ENCODE peak calls at places on chromosomes 4 and X, in ten cellular contexts. H is CD4-positive, alpha-beta memory T cell; R is sigmoid colon; A is psoas muscle; S is fibroblast of lung; Y is mucosa of descending colon; U is astrocyte; J is tibial artery; Z is adrenal gland; B is heart left ventricle. M is an unnamed sample. For H3K4me1 and H3K36me3, the result is how much of the 10 kb centered on the place peaks cover.

GRCh38 chr4:123468479-123469031 is 72.0 kb downstream of the SPRY1 start:
- DNase-seq in Z (no peak), A (no peak), R (no peak), S (no peak), U (no peak), H (no peak), J (no peak), Y (no peak), B (no peak), M (no peak)

GRCh38 chrX:4932790-4933189 is 1219.3 kb upstream of the PRKX start:
- DNase-seq in A (no peak), U (peak), R (no peak), H (no peak), B (no peak), S (peak), Z (no peak), Y (no peak), J (no peak), M (no peak)

GRCh38 chr4:84258905-84259830 is 239.9 kb downstream of the NKX6-1 start:
- DNase-seq in J (no peak), B (no peak), A (no peak), Y (no peak), U (peak), Z (no peak), H (no peak), R (no peak), S (peak), M (peak)

GRCh38 chr4:8912506-8912905 is 40.9 kb upstream of the HMX1 start:
- DNase-seq in H (no peak), S (no peak), A (no peak), Z (no peak), R (no peak), J (peak), Y (no peak), B (no peak), U (no peak), M (no peak)

GRCh38 chr4:71262161-71262560 is 76.7 kb upstream of the SLC4A4 start:
- DNase-seq in A (no peak), U (peak), R (no peak), J (no peak), B (no peak), S (peak), Y (no peak), H (no peak), Z (no peak), M (no peak)

GRCh38 chrX:95675011-95675410 is 1009.6 kb upstream of the DIAPH2 start:
- DNase-seq in A (no peak), B (no peak), R (no peak), S (no peak), J (no peak), Z (no peak), H (no peak), U (no peak), Y (no peak), M (no peak)

GRCh38 chrX:1466971-1467561 is 14.4 kb upstream of the ASMTL start:
- DNase-seq in Z (no peak), A (no peak), S (no peak), U (no peak), Y (peak), H (peak), B (no peak), R (peak), J (no peak), M (no peak)

GRCh38 chrX:71053217-71053621 is 14.9 kb downstream of the SNX12 start:
- DNase-seq in H (peak), Z (peak), S (peak), B (peak), R (no peak), A (no peak), J (no peak), Y (peak), U (no peak), M (no peak)

GRCh38 chr4:183987987-183988392 is 82.9 kb downstream of the STOX2 start:
- DNase-seq in U (peak), H (no peak), Y (peak), A (peak), S (peak), B (peak), J (peak), Z (peak), R (peak), M (peak)

GRCh38 chr4:1683903-1684755 is at the start of gene FAM53A:
- DNase-seq in B (peak), H (peak), A (peak), R (peak), J (peak), Z (peak), Y (peak), U (peak), S (peak), M (peak)

GRCh38 chr4:22483551-22483981 is 32.3 kb downstream of the ADGRA3 start:
- DNase-seq in S (peak), H (no peak), J (no peak), Z (no peak), U (peak), A (no peak), B (no peak), Y (no peak), R (no peak), M (peak)

GRCh38 chrX:53683556-53684414 is 2.7 kb downstream of the HUWE1 start:
- DNase-seq in S (peak), Y (peak), U (peak), J (peak), H (peak), A (peak), B (peak), R (peak), Z (peak), M (peak)

GRCh38 chr4:80360900-80361299 is 25.4 kb downstream of the CFAP299 start:
- DNase-seq in Y (no peak), J (no peak), A (no peak), B (no peak), S (no peak), R (no peak), Z (no peak), H (no peak), U (no peak), M (no peak)

GRCh38 chr4:5957091-5957490 is 61.1 kb downstream of the C4orf50 start:
- DNase-seq in H (no peak), Y (no peak), U (no peak), J (no peak), B (no peak), Z (no peak), S (no peak), A (no peak), R (no peak), M (no peak)

GRCh38 chrX:133745361-133745760 is 240.0 kb downstream of the GPC3 start:
- DNase-seq in Y (no peak), U (no peak), J (no peak), A (no peak), H (peak), S (no peak), Z (no peak), B (no peak), R (no peak), M (no peak)

GRCh38 chr4:118964891-118965411 is 76.3 kb downstream of the SYNPO2 start:
- DNase-seq in U (peak), A (no peak), H (no peak), B (no peak), J (no peak), S (peak), Y (no peak), R (no peak), Z (no peak), M (peak)

GRCh38 chr4:181952478-181952877 is 290.7 kb upstream of the TENM3 start:
- DNase-seq in H (no peak), B (peak), J (no peak), S (peak), R (no peak), A (no peak), Y (peak), U (peak), Z (peak), M (peak)

GRCh38 chr4:112060212-112060611 is 85.0 kb upstream of the FAM241A start:
- DNase-seq in Y (peak), S (no peak), B (no peak), H (no peak), Z (no peak), A (no peak), U (no peak), J (no peak), R (no peak), M (peak)

GRCh38 chrX:142637206-142637605 is 388.5 kb upstream of the SPANXN4 start:
- DNase-seq in U (no peak), R (no peak), H (no peak), S (no peak), J (no peak), A (no peak), Z (no peak), Y (no peak), B (no peak), M (no peak)

GRCh38 chrX:48676893-48677270 is 6.7 kb upstream of the WAS start:
- DNase-seq in S (no peak), U (no peak), A (no peak), H (peak), B (no peak), J (no peak), Z (no peak), R (peak), Y (no peak), M (no peak)

GRCh38 chr4:23337292-23337691 is 552.6 kb downstream of the PPARGC1A start:
- DNase-seq in H (no peak), U (no peak), B (no peak), Z (no peak), A (no peak), S (no peak), R (no peak), J (no peak), Y (no peak), M (no peak)

GRCh38 chrX:112946227-112946626 is 105.6 kb upstream of the AMOT start:
- DNase-seq in J (no peak), S (no peak), A (no peak), R (no peak), Y (no peak), Z (no peak), U (no peak), H (no peak), B (no peak), M (no peak)

GRCh38 chr4:7016512-7016911 is 26.7 kb upstream of the TADA2B start:
- DNase-seq in Y (no peak), U (no peak), H (no peak), Z (no peak), R (no peak), A (no peak), S (no peak), J (no peak), B (no peak), M (no peak)

GRCh38 chrX:148380614-148381561 is 119.5 kb upstream of the AFF2 start:
- DNase-seq in Z (no peak), R (no peak), J (no peak), B (no peak), A (no peak), H (peak), Y (peak), S (peak), U (peak), M (no peak)

GRCh38 chr4:86977621-86978184 is 42.9 kb downstream of the AFF1 start:
- DNase-seq in B (no peak), U (peak), Y (peak), A (no peak), J (no peak), Z (no peak), H (peak), S (peak), R (no peak), M (peak)

GRCh38 chr4:127165971-127166370 is 466.8 kb upstream of the INTU start:
- DNase-seq in A (no peak), B (no peak), J (no peak), H (no peak), Z (no peak), Y (no peak), S (no peak), U (no peak), R (no peak), M (no peak)

GRCh38 chr4:38132843-38133662 is 172.9 kb downstream of the PTTG2 start:
- DNase-seq in U (no peak), J (no peak), Z (no peak), A (no peak), S (no peak), B (no peak), R (no peak), H (no peak), Y (peak), M (no peak)

GRCh38 chr4:116197317-116197809 is 888.0 kb downstream of the TRAM1L1 start:
- DNase-seq in Y (no peak), B (no peak), U (no peak), A (no peak), S (no peak), Z (no peak), H (no peak), J (no peak), R (no peak), M (no peak)

GRCh38 chr4:116899536-116899935 is 185.8 kb downstream of the TRAM1L1 start:
- DNase-seq in B (no peak), R (no peak), S (no peak), J (no peak), U (no peak), Z (no peak), Y (no peak), H (no peak), A (no peak), M (no peak)

GRCh38 chr4:20305976-20306375 is 54.3 kb downstream of the SLIT2 start:
- DNase-seq in S (no peak), J (no peak), U (no peak), H (no peak), A (no peak), Y (no peak), Z (no peak), R (no peak), B (no peak), M (peak)

GRCh38 chr4:101287332-101287731 is 60.0 kb downstream of the PPP3CA start:
- DNase-seq in Y (no peak), U (no peak), Z (no peak), J (no peak), H (no peak), A (no peak), S (no peak), R (no peak), B (no peak), M (no peak)
- H3K4me1 ChIP-seq in Y (under half), U (under half), Z (under half), J (under half), H (half or more), A (under half), S (under half), R (half or more), B (half or more), M (under half)

GRCh38 chr4:99917575-99917974 is 23.3 kb upstream of the LAMTOR3 start:
- DNase-seq in B (no peak), U (no peak), S (no peak), Z (no peak), R (no peak), J (no peak), Y (no peak), H (no peak), A (no peak), M (no peak)

GRCh38 chr4:99918656-99919055 is 24.4 kb upstream of the LAMTOR3 start:
- DNase-seq in Z (no peak), S (no peak), J (no peak), B (no peak), A (no peak), U (no peak), Y (peak), R (no peak), H (no peak), M (no peak)

GRCh38 chr4:99915449-99915848 is 21.2 kb upstream of the LAMTOR3 start:
- DNase-seq in U (no peak), J (no peak), B (no peak), S (no peak), A (no peak), R (no peak), Y (no peak), Z (no peak), H (no peak), M (no peak)

GRCh38 chr4:99921174-99921573 is 25.2 kb downstream of the DNAJB14 start:
- DNase-seq in R (no peak), A (no peak), B (no peak), Y (no peak), S (no peak), H (no peak), U (no peak), J (no peak), Z (no peak), M (no peak)
- H3K36me3 ChIP-seq in R (under half), A (under half), B (half or more), Y (under half), S (under half), H (under half), U (under half), J (under half), Z (under half), M (half or more)

DNA sequence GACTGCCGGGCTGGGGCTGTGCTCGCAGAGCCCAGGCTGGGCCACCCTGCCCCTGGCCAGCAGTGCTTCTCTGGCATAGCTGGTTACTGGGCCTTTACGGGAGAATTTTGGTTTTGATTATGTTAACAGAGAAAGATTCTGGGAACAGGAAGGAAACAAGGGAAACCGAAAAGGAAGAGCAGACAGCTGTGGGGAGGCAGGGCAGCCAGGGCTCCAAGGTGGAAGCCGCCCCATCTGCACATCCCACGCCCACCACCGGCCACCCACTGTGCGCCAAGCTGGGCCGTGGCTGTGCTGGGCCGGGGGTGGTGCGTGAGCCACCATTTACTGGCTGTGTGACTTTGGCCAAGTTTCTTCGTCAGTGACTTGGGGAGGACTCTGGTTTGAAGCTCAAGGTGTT is 20.1 kb downstream of the SH3BP2 start:
- DNase-seq in J (no peak), Z (no peak), B (no peak), U (no peak), Y (no peak), H (no peak), R (no peak), A (no peak), S (no peak), M (no peak)
- H3K4me1 ChIP-seq in J (under half), Z (under half), B (half or more), U (under half), Y (under half), H (half or more), R (under half), A (under half), S (under half), M (under half)

DNA sequence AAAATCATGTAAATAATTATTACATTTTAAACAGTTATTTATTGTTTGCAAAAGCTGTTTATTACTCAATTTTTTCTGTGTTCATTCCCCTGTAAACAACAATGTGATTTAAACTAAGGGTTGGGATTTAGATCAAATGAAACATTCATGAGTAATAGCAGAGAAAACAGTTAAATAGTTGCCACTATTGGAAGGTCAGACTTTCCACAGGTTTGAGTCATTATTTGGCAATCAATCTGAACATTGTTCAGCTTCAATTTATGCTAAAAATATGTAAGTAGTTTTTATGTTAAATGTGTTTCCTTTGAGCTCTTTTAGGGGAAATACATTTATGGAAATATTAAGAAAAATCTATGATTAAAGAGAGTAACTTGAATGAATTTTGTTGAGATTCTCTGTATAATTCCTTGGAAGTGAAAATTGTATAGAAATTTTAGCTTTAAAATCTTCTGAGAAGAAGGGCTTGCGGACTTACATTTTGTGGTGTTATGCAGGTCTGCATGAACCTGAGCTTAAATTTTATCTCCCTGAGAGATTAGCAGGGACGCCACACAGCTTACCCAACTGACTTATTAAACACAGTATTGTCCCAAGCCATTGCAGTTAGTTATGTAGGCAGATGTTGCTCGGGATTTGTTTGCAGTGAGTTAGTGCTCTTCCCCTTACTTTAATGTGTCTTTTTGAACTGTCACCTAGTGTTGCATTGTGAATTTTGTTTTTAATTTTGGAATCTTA is 145.0 kb downstream of the STIM2 start:
- DNase-seq in H (no peak), B (no peak), A (no peak), Z (no peak), Y (no peak), J (no peak), S (peak), U (peak), R (no peak), M (peak)
- H3K36me3 ChIP-seq in H (under half), B (under half), A (under half), Z (under half), Y (under half), J (under half), S (under half), U (under half), R (under half), M (under half)

GRCh38 chrX:51571821-51572220 is 46.9 kb downstream of the CENPVL3 start:
- DNase-seq in Y (no peak), R (no peak), B (no peak), U (no peak), Z (no peak), S (no peak), H (no peak), A (no peak), J (no peak), M (no peak)

GRCh38 chrX:51569561-51569960 is 49.2 kb downstream of the CENPVL3 start:
- DNase-seq in S (no peak), R (no peak), A (no peak), Z (no peak), H (no peak), U (no peak), J (no peak), Y (no peak), B (no peak), M (no peak)

DNA sequence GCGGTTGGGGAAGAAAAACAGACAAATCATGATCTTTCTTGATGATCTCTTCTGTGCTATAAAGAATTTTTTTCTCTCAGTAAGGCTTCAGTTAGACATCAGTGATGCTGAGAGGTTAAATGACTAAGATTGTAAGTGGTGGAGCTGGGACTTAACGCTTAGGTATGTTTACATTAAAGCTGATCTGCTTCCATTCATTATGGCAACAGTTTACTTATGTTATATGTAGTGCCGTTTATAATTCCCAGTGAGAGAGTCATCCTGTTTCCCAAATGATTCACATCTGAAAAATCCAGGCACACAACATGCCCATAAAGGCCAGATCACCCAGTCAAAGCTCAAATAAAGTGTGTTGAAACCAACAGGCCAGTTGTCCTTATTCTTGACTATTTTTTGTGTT is 50.1 kb downstream of the CENPVL3 start:
- DNase-seq in H (no peak), Y (no peak), A (no peak), R (no peak), S (peak), Z (no peak), B (no peak), U (peak), J (no peak), M (peak)
- H3K4me1 ChIP-seq in H (under half), Y (under half), A (under half), R (under half), S (under half), Z (under half), B (under half), U (under half), J (under half), M (under half)

GRCh38 chrX:154020500-154021115 is 906 bp upstream of the IRAK1 start:
- DNase-seq in A (no peak), U (no peak), Z (no peak), B (no peak), H (no peak), J (no peak), R (no peak), S (no peak), Y (no peak), M (peak)

GRCh38 chrX:154019633-154020499 is at the start of gene IRAK1:
- DNase-seq in H (peak), A (peak), B (peak), U (no peak), S (peak), Y (peak), Z (peak), R (no peak), J (peak), M (peak)

GRCh38 chrX:154019061-154019621 is 561 bp downstream of the IRAK1 start:
- DNase-seq in S (no peak), Z (no peak), U (no peak), J (no peak), A (no peak), Y (peak), R (no peak), B (no peak), H (peak), M (peak)

GRCh38 chrX:154017766-154018517 is 1.8 kb downstream of the IRAK1 start:
- DNase-seq in J (no peak), B (no peak), A (no peak), Y (no peak), U (no peak), H (no peak), Z (no peak), S (no peak), R (no peak), M (no peak)

DNA sequence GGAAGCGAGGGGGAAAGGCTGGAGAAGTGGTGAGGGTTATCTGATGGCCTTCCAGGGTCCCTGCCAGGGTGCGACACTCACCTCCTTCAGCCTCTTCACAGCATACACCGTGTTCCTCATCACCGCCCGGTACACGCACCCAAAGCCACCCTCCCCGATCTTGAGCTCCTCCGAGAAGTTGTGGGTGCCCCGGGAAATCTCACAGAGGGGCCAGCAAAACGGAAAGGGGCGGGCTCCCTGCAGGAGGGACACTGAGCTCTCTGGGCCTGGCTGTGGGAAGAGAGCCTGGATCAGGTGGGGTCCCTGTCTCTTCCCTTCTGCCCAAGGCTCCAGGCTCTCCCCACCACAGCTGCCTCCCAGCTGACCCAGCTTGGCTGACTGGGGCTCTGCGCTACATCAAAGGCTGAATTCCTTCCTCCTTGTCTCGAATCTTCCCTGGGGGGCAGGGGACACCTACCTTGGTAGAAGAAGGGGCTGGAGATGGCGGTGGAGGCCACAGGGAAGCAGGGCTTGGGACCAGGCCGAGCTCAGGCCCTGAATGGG is 1.1 kb downstream of the IRAK1 start:
- DNase-seq in Z (no peak), U (no peak), Y (no peak), J (no peak), B (no peak), R (no peak), S (no peak), H (no peak), A (no peak), M (no peak)
- H3K36me3 ChIP-seq in Z (under half), U (under half), Y (under half), J (under half), B (under half), R (under half), S (under half), H (under half), A (under half), M (under half)

M was measured in adipocyte.